ENCODE peak calls at places on chromosome 15, in ten cellular contexts. S, X, Y, E, H, D, P, Q, B and J are unnamed samples. For H3K27me3, the result is how much of the 10 kb centered on the place peaks cover.

GRCh38 chr15:58704155-58704825 is 45.2 kb downstream of the ADAM10 start:
- DNase-seq in S (no peak), X (no peak), Y (no peak), E (no peak), H (no peak), D (no peak), P (no peak), Q (no peak), B (no peak), J (no peak)

GRCh38 chr15:47750030-47750739 is 32.9 kb downstream of the SEMA6D start:
- DNase-seq in S (no peak), X (peak), Y (no peak), E (peak), H (peak), D (no peak), P (peak), Q (no peak), B (no peak), J (no peak)

GRCh38 chr15:64249842-64250575 is 87.2 kb upstream of the PPIB start:
- DNase-seq in S (no peak), X (peak), Y (no peak), E (no peak), H (peak), D (no peak), P (peak), Q (no peak), B (no peak), J (no peak)

GRCh38 chr15:29656636-29657475 is 165.4 kb downstream of the TJP1 start:
- DNase-seq in S (no peak), X (no peak), Y (no peak), E (no peak), H (no peak), D (no peak), P (no peak), Q (no peak), B (no peak), J (no peak)

GRCh38 chr15:50137330-50137761 is 18.3 kb upstream of the ATP8B4 start:
- DNase-seq in S (no peak), X (peak), Y (no peak), E (no peak), H (peak), D (no peak), P (peak), Q (no peak), B (no peak), J (no peak)

GRCh38 chr15:68598171-68599152 is 19.7 kb downstream of the CORO2B start:
- DNase-seq in S (no peak), X (no peak), Y (no peak), E (no peak), H (no peak), D (no peak), P (no peak), Q (no peak), B (peak), J (no peak)

GRCh38 chr15:62469874-62470688 is 305.0 kb upstream of the C2CD4B start:
- DNase-seq in S (no peak), X (peak), Y (no peak), E (no peak), H (peak), D (no peak), P (peak), Q (peak), B (peak), J (no peak)

GRCh38 chr15:78676424-78677110 is 35.6 kb upstream of the CHRNB4 start:
- DNase-seq in S (no peak), X (no peak), Y (no peak), E (no peak), H (no peak), D (no peak), P (no peak), Q (no peak), B (no peak), J (no peak)

GRCh38 chr15:52021128-52021671 is 2.2 kb downstream of the MAPK6 start:
- DNase-seq in S (no peak), X (peak), Y (no peak), E (peak), H (peak), D (no peak), P (peak), Q (peak), B (no peak), J (no peak)

GRCh38 chr15:68051109-68051508 is 3.0 kb upstream of the PIAS1 start:
- DNase-seq in S (no peak), X (no peak), Y (no peak), E (no peak), H (no peak), D (no peak), P (no peak), Q (no peak), B (no peak), J (no peak)

GRCh38 chr15:97235285-97235985 is 725.1 kb upstream of the ARRDC4 start:
- DNase-seq in S (no peak), X (peak), Y (no peak), E (peak), H (peak), D (peak), P (peak), Q (peak), B (no peak), J (peak)

GRCh38 chr15:62648954-62649353 is 393.6 kb upstream of the TPM1 start:
- DNase-seq in S (no peak), X (no peak), Y (peak), E (no peak), H (no peak), D (no peak), P (peak), Q (peak), B (no peak), J (peak)

GRCh38 chr15:43212299-43212698 is 8.5 kb downstream of the EPB42 start:
- DNase-seq in S (no peak), X (no peak), Y (no peak), E (peak), H (no peak), D (no peak), P (no peak), Q (no peak), B (no peak), J (no peak)

GRCh38 chr15:57567909-57568308 is 23.8 kb upstream of the MYZAP start:
- DNase-seq in S (no peak), X (no peak), Y (no peak), E (no peak), H (no peak), D (no peak), P (no peak), Q (no peak), B (no peak), J (no peak)

GRCh38 chr15:100082761-100083402 is 258.9 kb downstream of the ADAMTS17 start:
- DNase-seq in S (no peak), X (peak), Y (no peak), E (no peak), H (no peak), D (no peak), P (no peak), Q (no peak), B (no peak), J (no peak)

GRCh38 chr15:39747326-39747725 is 35.3 kb downstream of the FSIP1 start:
- DNase-seq in S (no peak), X (peak), Y (no peak), E (no peak), H (peak), D (no peak), P (peak), Q (no peak), B (no peak), J (no peak)

GRCh38 chr15:62816342-62817059 is 226.0 kb upstream of the TPM1 start:
- DNase-seq in S (no peak), X (peak), Y (no peak), E (no peak), H (no peak), D (no peak), P (no peak), Q (no peak), B (no peak), J (no peak)

GRCh38 chr15:25415217-25415616 is 23.6 kb downstream of the UBE3A start:
- DNase-seq in S (no peak), X (no peak), Y (no peak), E (no peak), H (no peak), D (no peak), P (no peak), Q (no peak), B (no peak), J (no peak)

GRCh38 chr15:31442203-31443090 is 115.8 kb downstream of the KLF13 start:
- DNase-seq in S (no peak), X (peak), Y (no peak), E (no peak), H (peak), D (no peak), P (peak), Q (no peak), B (no peak), J (peak)

GRCh38 chr15:98382139-98382538 is 266.2 kb upstream of the IGF1R start:
- DNase-seq in S (no peak), X (no peak), Y (no peak), E (no peak), H (no peak), D (no peak), P (no peak), Q (no peak), B (no peak), J (no peak)
- H3K27me3 ChIP-seq in S (under half), X (under half), Y (under half), E (under half), H (under half), D (under half), P (under half), Q (under half), B (under half), J (half or more)

GRCh38 chr15:37083610-37084009 is 16.7 kb downstream of the MEIS2 start:
- DNase-seq in S (no peak), X (no peak), Y (no peak), E (no peak), H (no peak), D (no peak), P (no peak), Q (no peak), B (no peak), J (no peak)
- H3K27ac ChIP-seq in S (no peak), X (no peak), Y (no peak), E (no peak), H (no peak), D (no peak), P (no peak), Q (no peak), B (no peak), J (no peak)

DNA sequence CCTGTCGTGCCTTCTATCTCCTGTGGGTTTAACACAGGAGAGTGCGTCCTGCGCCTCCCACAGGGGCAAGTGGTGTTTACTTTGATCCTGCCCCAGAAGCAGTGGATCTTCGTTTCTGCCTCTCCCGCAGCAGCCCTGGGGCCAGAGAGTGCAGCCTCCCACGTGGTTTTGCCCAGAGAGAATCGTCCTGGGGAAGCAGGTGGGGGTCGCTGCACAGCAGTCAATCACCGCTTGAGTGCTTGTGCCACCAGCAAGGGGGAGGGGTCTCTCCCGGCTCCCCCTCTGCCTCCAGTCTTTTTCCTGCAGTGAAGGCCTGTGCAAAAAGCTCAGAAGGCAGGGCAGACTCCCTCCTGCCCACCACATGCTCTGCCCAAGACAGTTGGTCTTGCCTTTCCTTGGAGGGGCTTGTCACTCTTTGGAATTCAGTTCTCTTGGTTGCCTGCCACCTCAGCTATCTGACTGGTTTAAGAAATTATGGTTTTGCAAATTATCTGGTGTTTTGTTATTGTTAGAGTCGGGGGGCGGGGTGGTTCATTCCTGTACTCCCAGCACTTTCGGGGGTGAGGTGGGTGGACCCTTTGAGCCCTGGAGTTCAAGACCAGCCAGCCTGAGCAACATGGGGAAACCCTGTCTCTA is 26.9 kb downstream of the STOML1 start:
- DNase-seq in S (no peak), X (no peak), Y (no peak), E (peak), H (no peak), D (no peak), P (no peak), Q (no peak), B (no peak), J (no peak)
- TF ChIP-seq CTCF in S (no peak), X (no peak), Y (no peak), E (no peak), H (no peak), D (peak), P (peak), Q (no peak), B (no peak), J (no peak)

DNA sequence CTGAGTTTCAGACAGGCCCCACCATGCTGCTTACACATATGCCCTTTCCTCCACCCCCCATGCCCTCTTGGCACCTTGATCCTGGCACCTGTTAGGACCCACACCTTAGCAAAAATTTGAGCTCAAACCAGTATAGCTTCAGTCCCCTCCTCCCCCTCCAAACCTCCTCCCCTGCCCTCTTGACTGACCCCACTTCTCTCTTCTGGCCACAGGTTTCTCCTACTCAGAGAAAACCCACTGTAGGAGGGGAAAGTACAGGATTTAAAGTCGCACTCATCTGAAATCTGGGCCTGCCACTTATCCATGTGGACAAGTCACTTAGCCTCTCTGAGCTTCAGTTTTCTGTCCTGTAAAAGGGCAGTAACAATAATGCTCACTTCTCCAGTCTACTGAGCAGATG is 142.8 kb downstream of the MEGF11 start:
- DNase-seq in S (no peak), X (no peak), Y (no peak), E (no peak), H (no peak), D (peak), P (no peak), Q (no peak), B (no peak), J (no peak)
- H3K27me3 ChIP-seq in S (under half), X (under half), Y (under half), E (under half), H (under half), D (under half), P (half or more), Q (under half), B (under half), J (under half)